ENCODE peak calls at places on chromosomes 7 and 10, in five cellular contexts. L is upper lobe of right lung; O is CD8-positive, alpha-beta memory T cell; B is IMR-90; H is naive thymus-derived CD4-positive, alpha-beta T cell. T is an unnamed sample.

GRCh38 chr7:104791065-104791464 is 222.9 kb upstream of the KMT2E start:
- DNase-seq in L (no peak), O (no peak), B (no peak), H (no peak), T (no peak)

GRCh38 chr10:6564367-6564766 is 15.7 kb downstream of the PRKCQ start:
- DNase-seq in L (no peak), O (no peak), B (no peak), H (no peak), T (no peak)

GRCh38 chr10:89665302-89665701 is 20.3 kb upstream of the PANK1 start:
- DNase-seq in L (no peak), O (no peak), B (no peak), H (no peak), T (no peak)

GRCh38 chr7:97215556-97215955 is 98.1 kb downstream of the SDHAF3 start:
- DNase-seq in L (no peak), O (no peak), B (no peak), H (no peak), T (no peak)

GRCh38 chr10:30349967-30350735 is 1.1 kb upstream of the MTPAP start:
- DNase-seq in L (no peak), O (no peak), B (no peak), H (no peak), T (no peak)

GRCh38 chr7:209846-210245 is 17.5 kb downstream of the FAM20C start:
- DNase-seq in L (no peak), O (no peak), B (no peak), H (no peak), T (no peak)

GRCh38 chr7:18167815-18168214 is 140.2 kb upstream of the PRPS1L1 start:
- DNase-seq in L (no peak), O (no peak), B (no peak), H (no peak), T (no peak)

GRCh38 chr7:21960922-21961321 is 15.2 kb upstream of the CDCA7L start:
- DNase-seq in L (no peak), O (no peak), B (peak), H (no peak), T (no peak)

GRCh38 chr7:51029131-51029530 is 246.4 kb upstream of the GRB10 start:
- DNase-seq in L (peak), O (no peak), B (no peak), H (no peak), T (no peak)

GRCh38 chr7:30980751-30981150 is 17.0 kb downstream of the GHRHR start:
- DNase-seq in L (no peak), O (no peak), B (no peak), H (no peak), T (no peak)

GRCh38 chr10:79024296-79024695 is 44.5 kb upstream of the ZMIZ1 start:
- DNase-seq in L (peak), O (no peak), B (no peak), H (no peak), T (no peak)

GRCh38 chr7:30172451-30172850 is 37.7 kb downstream of the MTURN start:
- DNase-seq in L (no peak), O (no peak), B (no peak), H (no peak), T (no peak)

GRCh38 chr10:58767652-58768051 is 255.0 kb downstream of the BICC1 start:
- DNase-seq in L (no peak), O (no peak), B (no peak), H (no peak), T (no peak)

GRCh38 chr7:44068054-44068453 is 2.7 kb upstream of the PGAM2 start:
- DNase-seq in L (no peak), O (no peak), B (peak), H (no peak), T (no peak)

GRCh38 chr7:108581655-108582491 is 12.2 kb downstream of the DNAJB9 start:
- DNase-seq in L (no peak), O (no peak), B (no peak), H (no peak), T (no peak)

GRCh38 chr7:36202347-36202896 is 49.4 kb downstream of the EEPD1 start:
- DNase-seq in L (no peak), O (no peak), B (no peak), H (peak), T (no peak)

GRCh38 chr7:64320547-64321495 is 7.1 kb downstream of the ZNF736 start:
- DNase-seq in L (no peak), O (no peak), B (no peak), H (no peak), T (no peak)

GRCh38 chr10:86085686-86086085 is 280.9 kb downstream of the GRID1 start:
- DNase-seq in L (peak), O (no peak), B (no peak), H (no peak), T (no peak)

GRCh38 chr10:129854181-129854580 is 109.9 kb downstream of the EBF3 start:
- DNase-seq in L (no peak), O (no peak), B (no peak), H (no peak), T (no peak)

GRCh38 chr7:48755061-48755555 is 169.2 kb upstream of the CDC14C start:
- DNase-seq in L (no peak), O (no peak), B (no peak), H (no peak), T (no peak)
- H3K4me3 ChIP-seq in L (no peak), O (no peak), B (no peak), H (no peak), T (no peak)

GRCh38 chr10:37473906-37474305 is 348.5 kb downstream of the ANKRD30A start:
- DNase-seq in L (no peak), O (no peak), B (no peak), H (no peak), T (no peak)
- H3K4me3 ChIP-seq in L (no peak), O (no peak), B (no peak), H (no peak), T (no peak)

GRCh38 chr10:21519981-21520436 is 5.5 kb downstream of the SKIDA1 start:
- DNase-seq in L (no peak), O (no peak), B (peak), H (peak), T (no peak)
- H3K4me3 ChIP-seq in L (peak), O (no peak), B (peak), H (no peak), T (no peak)

DNA sequence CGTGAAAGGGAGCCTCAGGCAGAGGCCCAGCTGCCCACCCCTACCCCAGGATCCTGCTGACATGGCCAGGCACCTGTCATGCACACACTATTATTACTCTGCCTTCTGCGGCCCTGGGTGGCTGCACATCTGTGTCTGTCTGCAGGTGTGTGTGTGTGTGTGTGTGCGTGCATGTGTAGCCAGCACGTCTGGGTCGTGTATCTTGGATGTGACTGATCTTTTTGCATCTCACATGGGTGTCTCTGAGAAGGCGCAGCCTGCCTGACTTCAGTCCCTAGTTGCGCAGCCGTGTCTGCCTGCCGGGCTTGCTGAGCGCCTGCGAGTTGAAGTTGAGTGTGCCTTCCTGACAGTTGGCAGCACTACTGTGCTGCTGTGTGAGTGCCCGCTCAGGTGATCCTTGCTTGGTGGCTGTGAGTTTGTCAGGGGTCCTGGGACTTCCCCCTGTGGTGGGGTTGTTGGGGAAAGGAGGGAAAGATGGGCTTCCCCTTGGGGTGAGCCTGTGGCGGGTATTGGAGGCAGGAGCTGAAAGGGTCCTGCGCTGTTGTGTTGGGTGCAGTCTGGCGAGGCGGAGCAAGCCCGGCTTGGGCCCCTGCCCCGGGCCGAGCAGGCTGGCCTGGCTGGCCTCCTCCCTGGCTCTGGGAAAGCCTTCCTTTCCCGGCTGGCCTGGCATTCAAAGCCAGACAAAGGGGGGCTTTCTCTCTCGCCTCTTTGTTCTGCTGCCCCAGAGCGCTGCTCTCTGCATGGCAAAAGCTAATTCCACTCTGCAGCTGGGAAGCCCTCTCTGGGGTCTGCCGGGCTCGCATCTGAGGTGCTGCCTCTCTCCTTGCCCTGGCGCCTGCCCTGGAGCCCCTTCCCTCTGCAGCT is 4.8 kb downstream of the TRIM8 start:
- DNase-seq in L (peak), O (no peak), B (no peak), H (peak), T (no peak)
- H3K4me3 ChIP-seq in L (peak), O (peak), B (peak), H (peak), T (peak)

GRCh38 chr10:67839957-67840356 is 2.0 kb upstream of the DNAJC12 start:
- DNase-seq in L (no peak), O (no peak), B (peak), H (no peak), T (no peak)

GRCh38 chr10:67836972-67837371 is 1.0 kb downstream of the DNAJC12 start:
- DNase-seq in L (no peak), O (no peak), B (no peak), H (no peak), T (no peak)

GRCh38 chr10:67836491-67836890 is 1.5 kb downstream of the DNAJC12 start:
- DNase-seq in L (no peak), O (no peak), B (no peak), H (no peak), T (no peak)

GRCh38 chr10:67834375-67834774 is 3.6 kb downstream of the DNAJC12 start:
- DNase-seq in L (no peak), O (no peak), B (no peak), H (no peak), T (no peak)

DNA sequence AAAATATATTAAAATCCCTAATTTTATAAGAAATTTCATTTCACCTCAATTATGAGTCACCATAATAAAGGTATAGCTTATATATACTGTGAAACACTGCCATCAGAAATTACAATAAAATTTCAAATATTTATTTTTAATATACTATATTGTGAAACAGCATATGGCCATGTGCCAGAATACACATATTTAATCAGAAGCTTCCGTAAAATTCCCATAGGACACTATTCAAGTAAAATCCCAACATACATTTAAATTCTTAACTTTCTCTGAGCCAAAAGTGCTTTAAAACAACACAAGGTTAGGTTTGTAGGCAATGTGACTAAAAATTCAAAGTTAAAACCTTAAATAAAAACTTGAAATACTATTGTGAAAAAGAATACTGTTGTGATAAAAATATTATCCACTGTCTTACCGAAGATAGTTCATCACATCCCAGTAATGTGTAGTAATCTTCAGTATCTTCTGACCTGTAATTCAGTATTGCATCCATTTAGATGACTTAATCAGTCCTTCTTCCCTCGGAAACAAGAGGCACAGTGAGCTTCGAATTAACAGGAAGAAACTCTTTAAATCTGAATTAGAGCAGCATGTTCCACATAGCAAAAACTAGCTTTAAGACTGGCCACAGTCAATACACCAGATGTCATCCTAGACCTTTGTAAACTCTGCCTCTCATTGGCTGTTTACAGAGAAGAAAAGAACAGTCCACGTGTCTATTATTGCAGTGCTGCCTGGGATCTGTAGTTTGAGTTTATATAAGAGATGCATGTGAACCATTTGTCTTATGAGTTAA is at the start of gene DNAJC12:
- DNase-seq in L (no peak), O (no peak), B (peak), H (peak), T (no peak)
- H3K4me3 ChIP-seq in L (peak), O (no peak), B (peak), H (no peak), T (no peak)

GRCh38 chr7:42234736-42235135 is 2.3 kb downstream of the GLI3 start:
- DNase-seq in L (no peak), O (no peak), B (no peak), H (no peak), T (no peak)
- H3K4me3 ChIP-seq in L (peak), O (no peak), B (no peak), H (no peak), T (no peak)

GRCh38 chr10:126004752-126005151 is 108.4 kb downstream of the FANK1 start:
- DNase-seq in L (no peak), O (no peak), B (no peak), H (no peak), T (no peak)
- H3K4me3 ChIP-seq in L (no peak), O (no peak), B (no peak), H (no peak), T (no peak)

GRCh38 chr10:72694476-72695369 is 2.8 kb downstream of the MCU start:
- DNase-seq in L (no peak), O (no peak), B (peak), H (peak), T (no peak)
- H3K4me3 ChIP-seq in L (peak), O (no peak), B (no peak), H (no peak), T (no peak)

GRCh38 chr7:5395246-5395645 is 28.4 kb downstream of the TNRC18 start:
- DNase-seq in L (no peak), O (no peak), B (no peak), H (no peak), T (no peak)

GRCh38 chr7:5394264-5395105 is 29.1 kb downstream of the TNRC18 start:
- DNase-seq in L (no peak), O (no peak), B (no peak), H (no peak), T (no peak)

GRCh38 chr7:5397657-5398237 is 25.9 kb downstream of the TNRC18 start:
- DNase-seq in L (no peak), O (no peak), B (no peak), H (peak), T (no peak)

GRCh38 chr7:5396542-5396941 is 27.1 kb downstream of the TNRC18 start:
- DNase-seq in L (peak), O (peak), B (no peak), H (peak), T (peak)

DNA sequence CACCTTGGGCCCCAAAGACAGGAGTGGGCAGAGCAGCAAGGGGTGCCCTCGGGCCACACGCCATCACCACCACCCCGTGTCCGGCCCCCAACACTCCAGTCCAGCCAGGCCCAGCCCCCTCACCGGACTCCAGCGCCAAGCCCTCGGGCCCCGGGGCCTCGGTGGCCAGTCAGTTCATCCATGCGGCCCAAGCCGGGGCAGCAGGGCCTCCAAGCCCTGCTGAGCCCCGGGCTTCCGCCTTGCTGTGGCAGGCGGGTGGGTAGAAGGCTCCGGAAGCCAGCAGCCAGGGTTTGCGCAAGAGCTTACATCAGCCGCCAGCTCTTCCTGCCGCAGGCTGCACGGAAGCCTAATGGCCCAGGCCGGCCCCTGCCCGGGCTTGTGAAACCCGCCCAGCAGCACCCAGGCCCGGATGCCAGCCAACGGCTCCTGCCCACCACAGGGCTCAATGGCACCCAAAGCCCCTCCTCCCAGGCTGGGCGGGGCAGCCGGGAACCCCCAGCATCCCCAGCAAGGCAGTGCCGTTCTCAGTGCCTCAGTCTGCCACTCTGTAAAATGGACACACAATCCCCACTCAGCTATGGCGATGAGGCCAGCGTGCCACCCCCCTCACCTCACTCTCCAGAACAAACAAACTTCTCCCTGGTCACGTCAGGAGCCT is 26.5 kb downstream of the TNRC18 start:
- DNase-seq in L (peak), O (peak), B (peak), H (peak), T (peak)
- H3K4me3 ChIP-seq in L (peak), O (peak), B (peak), H (peak), T (peak)

GRCh38 chr10:100737359-100738054 is 7.9 kb upstream of the PAX2 start:
- DNase-seq in L (peak), O (no peak), B (no peak), H (no peak), T (no peak)

GRCh38 chr10:100736809-100737358 is 8.5 kb upstream of the PAX2 start:
- DNase-seq in L (no peak), O (no peak), B (no peak), H (no peak), T (no peak)

GRCh38 chr10:100739516-100740368 is 5.6 kb upstream of the PAX2 start:
- DNase-seq in L (peak), O (no peak), B (no peak), H (no peak), T (no peak)

GRCh38 chr10:100736144-100736808 is 9.1 kb upstream of the PAX2 start:
- DNase-seq in L (peak), O (no peak), B (no peak), H (no peak), T (no peak)

DNA sequence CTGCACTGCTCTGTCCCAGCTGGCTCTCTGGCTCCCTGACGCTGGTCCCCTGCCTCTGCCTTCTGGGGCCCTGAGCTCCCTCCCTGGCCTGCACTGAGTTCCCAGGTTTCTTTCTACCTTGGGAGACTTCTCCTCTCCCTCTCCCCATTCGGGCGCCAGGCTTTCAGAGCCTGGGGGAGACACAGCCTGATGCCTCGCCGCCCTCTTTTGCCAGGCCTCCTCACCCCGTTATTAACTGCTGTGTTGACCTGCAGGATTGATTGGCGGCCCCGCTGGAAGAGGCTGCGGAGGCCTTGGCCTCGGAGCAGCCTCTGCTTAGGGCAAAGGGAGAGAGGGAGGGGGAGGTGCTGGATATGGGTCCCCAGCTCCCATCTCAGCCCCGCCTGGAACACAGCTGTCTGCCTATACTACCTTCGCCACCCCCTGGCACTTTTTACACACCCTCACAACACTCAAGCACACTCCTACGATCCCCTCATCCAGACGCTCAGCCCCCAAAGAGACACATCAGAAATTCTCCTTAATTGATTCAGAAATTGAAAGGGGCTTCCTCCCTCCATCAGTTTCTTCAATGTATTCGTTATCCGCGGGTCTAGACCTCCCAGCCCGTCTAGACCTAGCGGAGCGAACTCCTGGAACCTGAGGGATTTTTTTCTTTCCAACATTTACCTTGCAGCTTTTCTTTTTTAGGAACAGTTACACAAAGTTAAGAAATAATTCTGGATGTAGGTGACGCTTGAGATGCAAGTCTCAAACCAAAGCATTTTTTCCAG is 7.1 kb upstream of the PAX2 start:
- DNase-seq in L (peak), O (no peak), B (no peak), H (no peak), T (no peak)
- H3K4me3 ChIP-seq in L (no peak), O (no peak), B (no peak), H (peak), T (peak)